ENCODE peak calls at places on chromosomes 5 and 9, in nine cellular contexts. D is IMR-90, Y is mesenchymal stem cell, J is GM23338, E is OCI-LY7, G is HCT116, W is H1, A is K562, I is fibroblast of lung. O is an unnamed sample.
A peak's percentile ranks its signal among the peaks of the same experiment; 100 is the strongest.

GRCh38 chr5:145587308-145588071 is 247.7 kb downstream of the PRELID2 start:
- DNase-seq in Y (peak; percentile 79), J (no peak), W (no peak), A (no peak), G (peak; percentile 94), E (no peak), D (peak; percentile 93), I (peak; percentile 97), O (peak; percentile 61)

GRCh38 chr5:98911221-98912040 is 17.4 kb downstream of the CHD1 start:
- DNase-seq in G (no peak), D (no peak), Y (peak; percentile 44), W (no peak), I (peak; percentile 35), J (peak; percentile 9), E (no peak), A (no peak), O (no peak)

GRCh38 chr5:61023131-61023530 is 78.1 kb downstream of the NDUFAF2 start:
- DNase-seq in W (no peak), G (no peak), I (peak; percentile 72), Y (peak; percentile 37), A (no peak), J (no peak), D (peak; percentile 73), E (no peak), O (no peak)

GRCh38 chr9:131402073-131402472 is 8.2 kb downstream of the PRRC2B start:
- DNase-seq in W (no peak), A (no peak), I (peak; percentile 82), E (no peak), D (peak; percentile 83), G (no peak), J (no peak), Y (peak; percentile 60), O (no peak)

GRCh38 chr5:142816577-142816976 is 46.4 kb downstream of the ARHGAP26 start:
- DNase-seq in I (peak; percentile 79), A (no peak), E (no peak), W (no peak), G (no peak), Y (peak; percentile 40), J (no peak), D (peak; percentile 57), O (peak; percentile 40)

GRCh38 chr9:28332648-28333047 is 759.4 kb upstream of the C9orf72 start:
- DNase-seq in I (no peak), E (no peak), A (no peak), W (no peak), Y (no peak), G (no peak), D (no peak), J (no peak), O (no peak)

GRCh38 chr5:14038341-14038959 is 94.0 kb upstream of the DNAH5 start:
- DNase-seq in I (peak; percentile 93), G (peak; percentile 52), Y (peak; percentile 86), E (no peak), A (peak; percentile 17), W (no peak), J (no peak), D (peak; percentile 97), O (peak; percentile 61)

GRCh38 chr9:124510650-124511425 is 3.6 kb upstream of the NR5A1 start:
- DNase-seq in Y (peak; percentile 76), J (no peak), I (no peak), G (no peak), W (no peak), A (peak; percentile 38), D (peak; percentile 21), E (no peak), O (no peak)

GRCh38 chr5:150438873-150439546 is 10.5 kb downstream of the RPS14 start:
- DNase-seq in G (no peak), J (peak; percentile 89), Y (peak; percentile 36), E (no peak), A (peak; percentile 59), I (peak; percentile 17), D (no peak), W (no peak), O (no peak)

GRCh38 chr5:177495243-177496060 is 2.0 kb downstream of the PDLIM7 start:
- DNase-seq in W (peak; percentile 85), G (no peak), E (peak; percentile 16), A (no peak), J (peak; percentile 85), I (peak; percentile 93), D (peak; percentile 88), Y (peak; percentile 94), O (peak; percentile 56)

GRCh38 chr5:174317261-174317894 is 271.9 kb downstream of the NSG2 start:
- DNase-seq in A (peak; percentile 42), I (peak; percentile 45), W (no peak), Y (peak; percentile 66), G (no peak), D (peak; percentile 53), J (peak; percentile 82), E (peak; percentile 30), O (peak; percentile 29)

GRCh38 chr5:141680751-141681201 is 1.3 kb downstream of the ARAP3 start:
- DNase-seq in I (peak; percentile 56), A (peak; percentile 33), J (peak; percentile 96), G (no peak), E (no peak), D (peak; percentile 41), Y (peak; percentile 36), W (peak; percentile 88), O (peak; percentile 43)

GRCh38 chr9:95076696-95077052 is 240.8 kb downstream of the FANCC start:
- DNase-seq in W (no peak), G (no peak), A (no peak), Y (no peak), E (no peak), D (no peak), J (no peak), I (no peak), O (no peak)

GRCh38 chr5:141208478-141208877 is at the start of gene PCDHB12:
- DNase-seq in W (no peak), Y (no peak), I (no peak), D (peak; percentile 2), A (peak; percentile 7), G (no peak), J (peak; percentile 74), E (peak; percentile 19), O (no peak)

GRCh38 chr5:173328896-173329369 is 719 bp upstream of the STC2 start:
- DNase-seq in D (peak; percentile 80), I (peak; percentile 66), J (peak; percentile 78), Y (peak; percentile 91), W (no peak), G (peak; percentile 54), A (no peak), E (no peak), O (peak; percentile 76)

GRCh38 chr9:106450549-106450948 is 412.4 kb upstream of the ZNF462 start:
- DNase-seq in G (no peak), W (no peak), E (no peak), D (no peak), A (no peak), I (no peak), J (no peak), Y (peak; percentile 27), O (no peak)

GRCh38 chr5:108251350-108251749 is 130.5 kb downstream of the FBXL17 start:
- DNase-seq in Y (no peak), I (peak; percentile 28), W (no peak), G (no peak), A (no peak), E (no peak), J (no peak), D (peak; percentile 12), O (no peak)

GRCh38 chr5:40754381-40755092 is 1.2 kb downstream of the TTC33 start:
- DNase-seq in A (peak; percentile 26), E (no peak), J (no peak), Y (peak; percentile 82), I (peak; percentile 66), G (no peak), W (no peak), D (peak; percentile 66), O (no peak)

GRCh38 chr5:114223866-114224265 is 138.0 kb upstream of the KCNN2 start:
- DNase-seq in J (peak; percentile 78), A (no peak), G (peak; percentile 22), E (peak; percentile 56), I (no peak), W (no peak), Y (no peak), D (no peak), O (peak; percentile 35)

GRCh38 chr5:62115009-62115408 is 191.0 kb upstream of the KIF2A start:
- DNase-seq in E (no peak), Y (peak; percentile 40), G (no peak), W (no peak), I (peak; percentile 2), D (no peak), A (no peak), J (no peak), O (no peak)

GRCh38 chr5:170630226-170630625 is 126.4 kb downstream of the KCNIP1 start:
- DNase-seq in D (no peak), E (no peak), J (no peak), A (no peak), Y (no peak), I (no peak), G (no peak), W (no peak), O (no peak)

GRCh38 chr5:101534486-101535110 is 631.5 kb upstream of the ST8SIA4 start:
- DNase-seq in G (no peak), Y (no peak), W (no peak), A (no peak), J (no peak), E (no peak), D (peak; percentile 14), I (peak; percentile 36), O (no peak)

GRCh38 chr9:70696694-70697335 is 282.4 kb upstream of the KLF9 start:
- DNase-seq in Y (no peak), D (no peak), E (no peak), G (no peak), W (no peak), I (no peak), A (no peak), J (peak; percentile 14), O (no peak)
- H2AFZ ChIP-seq in Y (no peak overlapping the region), D (no peak overlapping the region), E (no peak overlapping the region), G (no peak overlapping the region), W (no peak overlapping the region), I (no peak overlapping the region), A (no peak overlapping the region), J (no peak overlapping the region), O (no peak overlapping the region)

GRCh38 chr9:8338249-8338721 is 538.7 kb upstream of the DMAC1 start:
- DNase-seq in W (no peak), D (peak; percentile 7), E (no peak), G (no peak), Y (peak; percentile 3), J (no peak), I (peak; percentile 49), A (no peak), O (no peak)
- H2AFZ ChIP-seq in W (no peak overlapping the region), D (no peak overlapping the region), E (no peak overlapping the region), G (no peak overlapping the region), Y (no peak overlapping the region), J (no peak overlapping the region), I (no peak overlapping the region), A (no peak overlapping the region), O (no peak overlapping the region)

DNA sequence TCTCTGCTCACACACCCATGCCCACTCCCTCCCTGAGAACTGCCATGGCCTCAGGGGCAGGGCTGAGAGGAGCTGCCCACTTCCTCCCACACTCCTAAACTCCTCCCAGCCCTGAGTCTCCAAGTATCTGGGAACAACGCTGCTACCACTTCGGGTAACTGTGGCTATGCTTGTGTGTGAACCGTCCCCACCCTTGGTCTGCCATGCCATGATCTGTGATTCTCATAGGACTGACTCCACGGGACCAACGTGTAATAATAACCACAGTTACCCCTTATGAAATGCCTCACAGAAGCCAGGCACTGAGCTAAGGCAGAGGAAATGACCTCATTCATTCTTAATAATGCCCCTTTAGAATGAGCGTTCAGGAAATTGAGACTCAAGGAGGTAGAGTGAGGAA is 104.0 kb upstream of the SMIM23 start:
- DNase-seq in E (no peak), J (no peak), D (peak; percentile 26), G (no peak), I (peak; percentile 40), W (no peak), A (no peak), Y (no peak), O (peak; percentile 29)
- H2AFZ ChIP-seq in E (no peak overlapping the region), J (no peak overlapping the region), D (no peak overlapping the region), G (no peak overlapping the region), I (no peak overlapping the region), W (no peak overlapping the region), A (no peak overlapping the region), Y (no peak overlapping the region), O (peak overlapping the region; percentile 77)

GRCh38 chr9:118575341-118576070 is 793.7 kb downstream of the BRINP1 start:
- DNase-seq in A (no peak), G (no peak), I (peak; percentile 64), D (no peak), E (no peak), W (no peak), Y (no peak), J (no peak), O (peak; percentile 11)
- H2AFZ ChIP-seq in A (no peak overlapping the region), G (no peak overlapping the region), I (no peak overlapping the region), D (no peak overlapping the region), E (no peak overlapping the region), W (no peak overlapping the region), Y (no peak overlapping the region), J (no peak overlapping the region), O (peak overlapping the region; percentile 22)

O was measured in mammary epithelial cell.